ENCODE peak calls at places on chromosomes 12 and 14, in seven cellular contexts. One of them, this sample, is unnamed.

GRCh38 chr12:9646794-9647622 is 22.5 kb upstream of the CLEC2D start:
- DNase-seq in ovary: no peak
- DNase-seq in astrocyte: peak; percentile 55
- DNase-seq in aorta: no peak
- DNase-seq in dorsolateral prefrontal cortex: no peak
- DNase-seq in OCI-LY7: peak; percentile 52
- DNase-seq in heart right ventricle: no peak
- DNase-seq in this sample: peak; percentile 34

GRCh38 chr14:92755495-92755894 is 7.1 kb upstream of the LGMN start:
- DNase-seq in OCI-LY7: no peak
- DNase-seq in ovary: no peak
- DNase-seq in aorta: no peak
- DNase-seq in dorsolateral prefrontal cortex: no peak
- DNase-seq in astrocyte: no peak
- DNase-seq in heart right ventricle: no peak
- DNase-seq in this sample: no peak

GRCh38 chr14:96055753-96056508 is 16.8 kb downstream of the C14orf132 start:
- DNase-seq in heart right ventricle: no peak
- DNase-seq in dorsolateral prefrontal cortex: peak; percentile 69
- DNase-seq in OCI-LY7: no peak
- DNase-seq in ovary: no peak
- DNase-seq in astrocyte: no peak
- DNase-seq in aorta: no peak
- DNase-seq in this sample: no peak

GRCh38 chr14:92491782-92492181 is 21.8 kb upstream of the RIN3 start:
- DNase-seq in OCI-LY7: no peak
- DNase-seq in aorta: no peak
- DNase-seq in dorsolateral prefrontal cortex: no peak
- DNase-seq in astrocyte: no peak
- DNase-seq in heart right ventricle: peak; percentile 4
- DNase-seq in ovary: no peak
- DNase-seq in this sample: no peak

GRCh38 chr14:29740491-29740890 is 187.2 kb downstream of the PRKD1 start:
- DNase-seq in astrocyte: no peak
- DNase-seq in heart right ventricle: no peak
- DNase-seq in OCI-LY7: no peak
- DNase-seq in dorsolateral prefrontal cortex: no peak
- DNase-seq in ovary: no peak
- DNase-seq in aorta: no peak
- DNase-seq in this sample: no peak

GRCh38 chr12:89893972-89894706 is 185.5 kb upstream of the ATP2B1 start:
- DNase-seq in aorta: no peak
- DNase-seq in astrocyte: peak; percentile 39
- DNase-seq in heart right ventricle: no peak
- DNase-seq in dorsolateral prefrontal cortex: no peak
- DNase-seq in OCI-LY7: no peak
- DNase-seq in ovary: no peak
- DNase-seq in this sample: peak; percentile 63

GRCh38 chr14:34064349-34064748 is 113.5 kb upstream of the EGLN3 start:
- DNase-seq in aorta: no peak
- DNase-seq in heart right ventricle: peak; percentile 64
- DNase-seq in OCI-LY7: no peak
- DNase-seq in dorsolateral prefrontal cortex: no peak
- DNase-seq in ovary: peak; percentile 52
- DNase-seq in astrocyte: peak; percentile 81
- DNase-seq in this sample: peak; percentile 45

GRCh38 chr12:20040844-20041243 is 327.5 kb upstream of the PDE3A start:
- DNase-seq in OCI-LY7: no peak
- DNase-seq in aorta: no peak
- DNase-seq in dorsolateral prefrontal cortex: no peak
- DNase-seq in astrocyte: peak; percentile 7
- DNase-seq in ovary: no peak
- DNase-seq in heart right ventricle: peak; percentile 48
- DNase-seq in this sample: no peak

GRCh38 chr12:71661977-71662522 is 1.6 kb downstream of the ZFC3H1 start:
- DNase-seq in astrocyte: peak; percentile 72
- DNase-seq in dorsolateral prefrontal cortex: no peak
- DNase-seq in OCI-LY7: no peak
- DNase-seq in aorta: no peak
- DNase-seq in heart right ventricle: no peak
- DNase-seq in ovary: no peak
- DNase-seq in this sample: no peak

GRCh38 chr12:101527682-101528081 is 52.5 kb downstream of the SPIC start:
- DNase-seq in ovary: no peak
- DNase-seq in aorta: no peak
- DNase-seq in astrocyte: no peak
- DNase-seq in dorsolateral prefrontal cortex: no peak
- DNase-seq in heart right ventricle: peak; percentile 23
- DNase-seq in OCI-LY7: peak; percentile 4
- DNase-seq in this sample: no peak

GRCh38 chr12:76037130-76038105 is 5.8 kb upstream of the PHLDA1 start:
- DNase-seq in astrocyte: peak; percentile 68
- DNase-seq in heart right ventricle: peak; percentile 54
- DNase-seq in ovary: no peak
- DNase-seq in aorta: no peak
- DNase-seq in dorsolateral prefrontal cortex: no peak
- DNase-seq in OCI-LY7: peak; percentile 85
- DNase-seq in this sample: no peak

GRCh38 chr12:65294863-65295262 is 16.4 kb downstream of the MSRB3 start:
- DNase-seq in OCI-LY7: no peak
- DNase-seq in dorsolateral prefrontal cortex: no peak
- DNase-seq in astrocyte: no peak
- DNase-seq in ovary: no peak
- DNase-seq in aorta: no peak
- DNase-seq in heart right ventricle: no peak
- DNase-seq in this sample: no peak

GRCh38 chr14:75742867-75743266 is 81.8 kb downstream of the TTLL5 start:
- DNase-seq in heart right ventricle: no peak
- DNase-seq in ovary: no peak
- DNase-seq in OCI-LY7: no peak
- DNase-seq in astrocyte: no peak
- DNase-seq in aorta: no peak
- DNase-seq in dorsolateral prefrontal cortex: no peak
- DNase-seq in this sample: no peak

GRCh38 chr12:51814311-51815088 is 34.0 kb downstream of the FIGNL2 start:
- DNase-seq in astrocyte: peak; percentile 62
- DNase-seq in heart right ventricle: peak; percentile 73
- DNase-seq in ovary: peak; percentile 66
- DNase-seq in OCI-LY7: no peak
- DNase-seq in aorta: peak; percentile 92
- DNase-seq in dorsolateral prefrontal cortex: peak; percentile 65
- DNase-seq in this sample: no peak
- H3K27ac ChIP-seq in astrocyte: no peak overlapping the region
- H3K27ac ChIP-seq in heart right ventricle: peak overlapping the region; percentile 78
- H3K27ac ChIP-seq in ovary: no peak overlapping the region
- H3K27ac ChIP-seq in OCI-LY7: no peak overlapping the region
- H3K27ac ChIP-seq in aorta: no peak overlapping the region
- H3K27ac ChIP-seq in dorsolateral prefrontal cortex: no peak overlapping the region
- H3K27ac ChIP-seq in this sample: no peak overlapping the region

GRCh38 chr14:21735639-21736307 is 62.2 kb upstream of the OR4E1 start:
- DNase-seq in heart right ventricle: no peak
- DNase-seq in OCI-LY7: no peak
- DNase-seq in ovary: no peak
- DNase-seq in astrocyte: no peak
- DNase-seq in dorsolateral prefrontal cortex: no peak
- DNase-seq in aorta: no peak
- DNase-seq in this sample: no peak
- H3K27ac ChIP-seq in heart right ventricle: no peak overlapping the region
- H3K27ac ChIP-seq in OCI-LY7: no peak overlapping the region
- H3K27ac ChIP-seq in ovary: no peak overlapping the region
- H3K27ac ChIP-seq in astrocyte: no peak overlapping the region
- H3K27ac ChIP-seq in dorsolateral prefrontal cortex: no peak overlapping the region
- H3K27ac ChIP-seq in aorta: no peak overlapping the region
- H3K27ac ChIP-seq in this sample: no peak overlapping the region

GRCh38 chr12:47946413-47947107 is 16.8 kb upstream of the TMEM106C start:
- DNase-seq in aorta: no peak
- DNase-seq in ovary: peak; percentile 31
- DNase-seq in dorsolateral prefrontal cortex: no peak
- DNase-seq in heart right ventricle: no peak
- DNase-seq in astrocyte: peak; percentile 9
- DNase-seq in OCI-LY7: no peak
- DNase-seq in this sample: no peak
- H3K27ac ChIP-seq in aorta: no peak overlapping the region
- H3K27ac ChIP-seq in ovary: no peak overlapping the region
- H3K27ac ChIP-seq in dorsolateral prefrontal cortex: no peak overlapping the region
- H3K27ac ChIP-seq in heart right ventricle: no peak overlapping the region
- H3K27ac ChIP-seq in astrocyte: no peak overlapping the region
- H3K27ac ChIP-seq in OCI-LY7: no peak overlapping the region
- H3K27ac ChIP-seq in this sample: peak overlapping the region; percentile 34

GRCh38 chr12:6915789-6916285 is 1.5 kb downstream of the ENO2 start:
- DNase-seq in ovary: no peak
- DNase-seq in OCI-LY7: no peak
- DNase-seq in astrocyte: no peak
- DNase-seq in heart right ventricle: no peak
- DNase-seq in dorsolateral prefrontal cortex: no peak
- DNase-seq in aorta: peak; percentile 73
- DNase-seq in this sample: no peak
- H3K27ac ChIP-seq in ovary: no peak overlapping the region
- H3K27ac ChIP-seq in OCI-LY7: no peak overlapping the region
- H3K27ac ChIP-seq in astrocyte: no peak overlapping the region
- H3K27ac ChIP-seq in heart right ventricle: no peak overlapping the region
- H3K27ac ChIP-seq in dorsolateral prefrontal cortex: no peak overlapping the region
- H3K27ac ChIP-seq in aorta: no peak overlapping the region
- H3K27ac ChIP-seq in this sample: no peak overlapping the region

GRCh38 chr12:57739914-57740538 is 1.5 kb upstream of the AGAP2 start:
- DNase-seq in astrocyte: no peak
- DNase-seq in dorsolateral prefrontal cortex: peak; percentile 49
- DNase-seq in aorta: no peak
- DNase-seq in OCI-LY7: no peak
- DNase-seq in heart right ventricle: no peak
- DNase-seq in ovary: no peak
- DNase-seq in this sample: no peak

GRCh38 chr12:57739387-57739786 is 845 bp upstream of the AGAP2 start:
- DNase-seq in dorsolateral prefrontal cortex: no peak
- DNase-seq in OCI-LY7: no peak
- DNase-seq in astrocyte: no peak
- DNase-seq in aorta: no peak
- DNase-seq in heart right ventricle: no peak
- DNase-seq in ovary: no peak
- DNase-seq in this sample: no peak

GRCh38 chr12:57738661-57739237 is at the start of gene AGAP2:
- DNase-seq in dorsolateral prefrontal cortex: peak; percentile 56
- DNase-seq in ovary: no peak
- DNase-seq in OCI-LY7: no peak
- DNase-seq in astrocyte: peak; percentile 12
- DNase-seq in aorta: no peak
- DNase-seq in heart right ventricle: no peak
- DNase-seq in this sample: no peak

GRCh38 chr12:57741413-57741789 is 2.9 kb upstream of the AGAP2 start:
- DNase-seq in dorsolateral prefrontal cortex: no peak
- DNase-seq in heart right ventricle: peak; percentile 60
- DNase-seq in aorta: no peak
- DNase-seq in ovary: no peak
- DNase-seq in OCI-LY7: no peak
- DNase-seq in astrocyte: no peak
- DNase-seq in this sample: no peak

DNA sequence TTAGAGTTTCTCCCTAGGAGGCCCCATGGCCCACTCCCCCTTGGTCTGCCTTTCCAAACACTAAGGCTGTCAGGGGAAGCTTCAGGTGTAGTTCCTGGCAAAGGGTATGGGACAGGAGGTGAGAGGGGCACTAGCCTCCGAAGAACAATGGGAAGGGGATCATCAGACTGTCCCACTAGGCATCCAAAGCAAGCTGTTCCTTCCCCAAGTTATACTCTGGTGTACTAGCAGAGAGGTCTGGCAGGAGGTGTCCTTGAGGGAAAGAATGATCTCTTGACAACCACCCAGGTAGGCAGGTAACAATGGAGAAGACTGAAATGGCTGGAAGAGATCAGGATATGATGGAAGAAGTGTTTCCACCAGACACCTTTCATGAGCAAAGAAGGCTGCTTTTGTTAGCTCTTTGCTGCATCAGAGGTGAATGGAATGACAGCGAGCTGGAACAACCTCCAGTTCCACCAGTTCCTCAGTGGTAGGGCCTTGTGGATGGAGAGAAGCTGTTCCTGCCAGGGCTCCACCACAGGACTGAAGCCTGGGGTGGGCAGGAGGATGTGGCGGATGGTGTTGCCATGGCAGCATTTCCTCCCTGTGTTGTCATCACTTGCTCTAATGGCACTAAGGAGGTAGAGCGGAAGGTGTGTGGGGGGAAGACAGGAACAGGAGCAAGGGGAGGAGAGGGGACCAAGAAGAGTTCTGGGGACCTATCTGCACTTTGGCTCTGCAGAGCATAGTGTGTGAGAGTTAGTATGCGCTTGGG is 2.3 kb upstream of the AGAP2 start:
- DNase-seq in OCI-LY7: peak; percentile 82
- DNase-seq in ovary: no peak
- DNase-seq in dorsolateral prefrontal cortex: no peak
- DNase-seq in astrocyte: no peak
- DNase-seq in heart right ventricle: no peak
- DNase-seq in aorta: no peak
- DNase-seq in this sample: no peak
- H3K27ac ChIP-seq in OCI-LY7: peak overlapping the region; percentile 45
- H3K27ac ChIP-seq in ovary: no peak overlapping the region
- H3K27ac ChIP-seq in dorsolateral prefrontal cortex: no peak overlapping the region
- H3K27ac ChIP-seq in astrocyte: no peak overlapping the region
- H3K27ac ChIP-seq in heart right ventricle: peak overlapping the region; percentile 43
- H3K27ac ChIP-seq in aorta: no peak overlapping the region
- H3K27ac ChIP-seq in this sample: no peak overlapping the region

This sample was measured in foreskin keratinocyte.